ENCODE peak calls at places on chromosomes 3 and 15, in six cellular contexts. K, C, E, L, Z and V are unnamed samples.

GRCh38 chr3:13025778-13026518 is 47.3 kb downstream of the IQSEC1 start:
- DNase-seq in L (peak; percentile 61), K (no peak), C (no peak), Z (no peak), E (no peak), V (no peak)

GRCh38 chr3:109702252-109702651 is 364.9 kb upstream of the DPPA4 start:
- DNase-seq in C (no peak), Z (no peak), K (no peak), E (no peak), L (no peak), V (no peak)

GRCh38 chr3:5212625-5213573 is 25.4 kb downstream of the EDEM1 start:
- DNase-seq in Z (no peak), L (no peak), K (peak; percentile 39), E (no peak), C (no peak), V (no peak)

GRCh38 chr3:50609071-50609742 is 2.4 kb downstream of the CISH start:
- DNase-seq in E (no peak), Z (no peak), L (no peak), C (no peak), K (no peak), V (no peak)

GRCh38 chr15:75542386-75542797 is 36.7 kb downstream of the PTPN9 start:
- DNase-seq in L (no peak), C (no peak), Z (no peak), E (no peak), K (no peak), V (no peak)

GRCh38 chr3:153094386-153094785 is 67.6 kb upstream of the RAP2B start:
- DNase-seq in E (no peak), Z (no peak), K (no peak), L (no peak), C (no peak), V (no peak)

GRCh38 chr15:71612869-71613268 is 197.5 kb upstream of the NR2E3 start:
- DNase-seq in E (no peak), C (no peak), K (no peak), L (no peak), Z (no peak), V (no peak)

GRCh38 chr3:170977911-170978310 is 48.6 kb downstream of the SLC2A2 start:
- DNase-seq in L (no peak), E (no peak), C (no peak), Z (no peak), K (no peak), V (peak; percentile 32)

GRCh38 chr3:12143949-12144504 is 14.7 kb downstream of the TIMP4 start:
- DNase-seq in K (no peak), E (no peak), L (no peak), Z (peak; percentile 4), C (no peak), V (peak; percentile 15)

GRCh38 chr3:33900809-33901505 is 102.5 kb downstream of the PDCD6IP start:
- DNase-seq in K (no peak), Z (no peak), L (no peak), C (no peak), E (no peak), V (no peak)

GRCh38 chr3:67819447-67819846 is 165.0 kb upstream of the SUCLG2 start:
- DNase-seq in Z (no peak), E (no peak), K (peak; percentile 50), L (no peak), C (no peak), V (no peak)

GRCh38 chr15:35289029-35289617 is 204.0 kb upstream of the NANOGP8 start:
- DNase-seq in E (peak; percentile 15), L (no peak), C (no peak), Z (peak; percentile 68), K (peak; percentile 46), V (peak; percentile 65)

GRCh38 chr3:88113311-88114162 is 36.2 kb upstream of the C3orf38 start:
- DNase-seq in K (peak; percentile 47), L (no peak), E (peak; percentile 12), C (peak; percentile 9), Z (peak; percentile 70), V (peak; percentile 61)

GRCh38 chr15:89125038-89125826 is 37.0 kb downstream of the ABHD2 start:
- DNase-seq in C (no peak), L (no peak), K (no peak), E (no peak), Z (no peak), V (no peak)

GRCh38 chr3:161694682-161695586 is 198.3 kb downstream of the OTOL1 start:
- DNase-seq in K (no peak), C (no peak), Z (no peak), E (no peak), L (no peak), V (no peak)

GRCh38 chr15:65085990-65086679 is 9.6 kb downstream of the KBTBD13 start:
- DNase-seq in Z (no peak), E (no peak), K (peak; percentile 72), C (no peak), L (no peak), V (peak; percentile 36)

GRCh38 chr3:73137736-73138403 is 76.4 kb downstream of the EBLN2 start:
- DNase-seq in K (no peak), E (no peak), L (no peak), Z (no peak), C (no peak), V (no peak)

GRCh38 chr3:46953265-46954010 is 23.1 kb downstream of the CCDC12 start:
- DNase-seq in L (peak; percentile 23), K (no peak), E (no peak), Z (no peak), C (no peak), V (no peak)